ENCODE peak calls at places on chromosome 5, in ten cellular contexts. F, G, L, Y, S, I, O, D, A and K are unnamed samples.

GRCh38 chr5:150672237-150672883 is 11.3 kb downstream of the MYOZ3 start:
- DNase-seq in S (peak; percentile 12), L (no peak), Y (no peak), I (no peak), D (peak; percentile 67), A (no peak), O (peak; percentile 88), F (peak; percentile 12), G (no peak), K (no peak)

GRCh38 chr5:15592728-15593127 is 92.7 kb downstream of the FBXL7 start:
- DNase-seq in D (no peak), F (no peak), O (no peak), L (no peak), Y (no peak), I (no peak), A (no peak), G (no peak), S (no peak), K (no peak)

GRCh38 chr5:132641241-132641723 is 16.7 kb upstream of the IL13 start:
- DNase-seq in G (no peak), O (no peak), Y (no peak), F (no peak), A (peak; percentile 60), S (no peak), I (no peak), D (no peak), L (no peak), K (no peak)

GRCh38 chr5:332843-333242 is 11.3 kb downstream of the AHRR start:
- DNase-seq in O (no peak), L (no peak), D (no peak), A (peak; percentile 78), I (no peak), S (no peak), G (no peak), Y (no peak), F (no peak), K (no peak)

GRCh38 chr5:1779021-1779680 is 20.5 kb downstream of the MRPL36 start:
- DNase-seq in I (no peak), A (no peak), F (no peak), D (peak; percentile 41), O (peak; percentile 58), L (no peak), Y (no peak), G (no peak), S (no peak), K (no peak)

GRCh38 chr5:121702783-121703182 is 148.9 kb upstream of the FTMT start:
- DNase-seq in I (no peak), L (no peak), F (no peak), D (no peak), G (no peak), O (no peak), Y (no peak), S (no peak), A (no peak), K (no peak)

GRCh38 chr5:103514381-103514780 is 48.2 kb downstream of the NUDT12 start:
- DNase-seq in S (no peak), F (no peak), Y (no peak), L (no peak), D (no peak), I (no peak), A (no peak), G (no peak), O (no peak), K (no peak)

GRCh38 chr5:133831506-133832224 is 136.8 kb downstream of the C5orf15 start:
- DNase-seq in Y (no peak), A (no peak), I (no peak), S (no peak), G (no peak), F (no peak), D (no peak), O (no peak), L (no peak), K (no peak)

GRCh38 chr5:61933787-61934626 is 372.0 kb upstream of the KIF2A start:
- DNase-seq in Y (peak; percentile 53), A (peak; percentile 64), O (no peak), G (peak; percentile 76), F (no peak), L (peak; percentile 28), D (no peak), S (peak; percentile 64), I (peak; percentile 27), K (peak; percentile 62)

GRCh38 chr5:157860898-157861894 is 2.3 kb upstream of the CLINT1 start:
- DNase-seq in Y (no peak), S (no peak), I (no peak), G (no peak), F (no peak), A (peak; percentile 95), L (no peak), D (no peak), O (no peak), K (no peak)

GRCh38 chr5:90747693-90748092 is 189.1 kb downstream of the ADGRV1 start:
- DNase-seq in F (no peak), S (peak; percentile 39), Y (no peak), A (no peak), L (peak; percentile 17), O (no peak), I (no peak), G (no peak), D (no peak), K (no peak)

GRCh38 chr5:147455321-147455720 is 54.5 kb downstream of the DPYSL3 start:
- DNase-seq in A (peak; percentile 30), I (no peak), G (peak; percentile 9), F (no peak), S (no peak), O (no peak), D (no peak), Y (no peak), L (no peak), K (no peak)

GRCh38 chr5:138448481-138449398 is 9.9 kb downstream of the REEP2 start:
- DNase-seq in A (peak; percentile 15), I (no peak), F (no peak), G (peak; percentile 30), S (peak; percentile 62), L (no peak), Y (no peak), D (no peak), O (no peak), K (no peak)